ENCODE peak calls at places on chromosomes 7 and 10, in five cellular contexts. E, Z, U, Y and N are unnamed samples.

GRCh38 chr10:51696251-51696650 is 3.1 kb downstream of the CSTF2T start:
- DNase-seq in E (no peak), Z (no peak), U (no peak), Y (no peak), N (no peak)

GRCh38 chr10:50421026-50421719 is 169.9 kb upstream of the ASAH2 start:
- DNase-seq in E (no peak), Z (peak; percentile 72), U (peak; percentile 55), Y (peak; percentile 66), N (no peak)

GRCh38 chr7:120055300-120055699 is 217.7 kb upstream of the KCND2 start:
- DNase-seq in E (no peak), Z (no peak), U (no peak), Y (no peak), N (peak; percentile 13)

GRCh38 chr10:18214692-18215563 is 74.7 kb downstream of the CACNB2 start:
- DNase-seq in E (no peak), Z (no peak), U (peak; percentile 16), Y (peak; percentile 50), N (no peak)

GRCh38 chr7:135166338-135166989 is 4.0 kb downstream of the CYREN start:
- DNase-seq in E (no peak), Z (no peak), U (no peak), Y (no peak), N (no peak)

GRCh38 chr10:3197354-3198003 is 24.9 kb upstream of the PITRM1 start:
- DNase-seq in E (peak; percentile 60), Z (peak; percentile 24), U (peak; percentile 36), Y (peak; percentile 78), N (peak; percentile 74)

GRCh38 chr10:55734112-55734511 is 626.9 kb downstream of the ZWINT start:
- DNase-seq in E (no peak), Z (no peak), U (no peak), Y (no peak), N (no peak)

GRCh38 chr7:20083781-20084180 is 133.4 kb downstream of the MACC1 start:
- DNase-seq in E (no peak), Z (no peak), U (no peak), Y (no peak), N (no peak)

GRCh38 chr7:43470110-43470509 is 112.8 kb upstream of the STK17A start:
- DNase-seq in E (no peak), Z (no peak), U (no peak), Y (no peak), N (no peak)

GRCh38 chr10:133312016-133312768 is 3.5 kb downstream of the ZNF511 start:
- DNase-seq in E (no peak), Z (no peak), U (no peak), Y (no peak), N (no peak)

GRCh38 chr10:20535846-20536245 is 361.3 kb downstream of the NEBL start:
- DNase-seq in E (no peak), Z (no peak), U (no peak), Y (no peak), N (no peak)

GRCh38 chr10:131907679-131908078 is 6.9 kb downstream of the PPP2R2D start:
- DNase-seq in E (no peak), Z (no peak), U (no peak), Y (no peak), N (no peak)

GRCh38 chr10:71421075-71421434 is 24.3 kb downstream of the CDH23 start:
- DNase-seq in E (no peak), Z (no peak), U (no peak), Y (no peak), N (no peak)

GRCh38 chr7:41652265-41652664 is 50.6 kb downstream of the INHBA start:
- DNase-seq in E (no peak), Z (no peak), U (no peak), Y (no peak), N (no peak)

GRCh38 chr10:65571011-65571570 is 1354.7 kb upstream of the LRRTM3 start:
- DNase-seq in E (no peak), Z (no peak), U (peak; percentile 24), Y (no peak), N (peak; percentile 35)

GRCh38 chr10:99523251-99523773 is 9.4 kb upstream of the NKX2-3 start:
- DNase-seq in E (no peak), Z (no peak), U (no peak), Y (no peak), N (no peak)

GRCh38 chr10:6838118-6838517 is 258.0 kb upstream of the PRKCQ start:
- DNase-seq in E (no peak), Z (no peak), U (peak; percentile 1), Y (no peak), N (no peak)

GRCh38 chr10:6386346-6386745 is 183.6 kb downstream of the PFKFB3 start:
- DNase-seq in E (no peak), Z (no peak), U (no peak), Y (no peak), N (no peak)

GRCh38 chr7:15508258-15508657 is 53.6 kb downstream of the AGMO start:
- DNase-seq in E (no peak), Z (no peak), U (no peak), Y (no peak), N (no peak)

GRCh38 chr10:119470920-119471702 is 71.4 kb downstream of the RGS10 start:
- DNase-seq in E (no peak), Z (no peak), U (no peak), Y (no peak), N (no peak)

GRCh38 chr10:10589540-10589939 is 428.1 kb upstream of the CELF2 start:
- DNase-seq in E (no peak), Z (no peak), U (no peak), Y (no peak), N (no peak)

GRCh38 chr7:129832701-129833227 is 120.0 kb downstream of the UBE2H start:
- DNase-seq in E (no peak), Z (no peak), U (no peak), Y (no peak), N (no peak)

GRCh38 chr10:35423505-35424306 is 87.4 kb downstream of the CCNY start:
- DNase-seq in E (no peak), Z (no peak), U (no peak), Y (no peak), N (no peak)

GRCh38 chr10:104819731-104820130 is 178.6 kb downstream of the SORCS3 start:
- DNase-seq in E (no peak), Z (no peak), U (no peak), Y (no peak), N (no peak)

GRCh38 chr7:30726296-30727006 is 25.5 kb upstream of the INMT start:
- DNase-seq in E (no peak), Z (no peak), U (no peak), Y (no peak), N (no peak)

DNA sequence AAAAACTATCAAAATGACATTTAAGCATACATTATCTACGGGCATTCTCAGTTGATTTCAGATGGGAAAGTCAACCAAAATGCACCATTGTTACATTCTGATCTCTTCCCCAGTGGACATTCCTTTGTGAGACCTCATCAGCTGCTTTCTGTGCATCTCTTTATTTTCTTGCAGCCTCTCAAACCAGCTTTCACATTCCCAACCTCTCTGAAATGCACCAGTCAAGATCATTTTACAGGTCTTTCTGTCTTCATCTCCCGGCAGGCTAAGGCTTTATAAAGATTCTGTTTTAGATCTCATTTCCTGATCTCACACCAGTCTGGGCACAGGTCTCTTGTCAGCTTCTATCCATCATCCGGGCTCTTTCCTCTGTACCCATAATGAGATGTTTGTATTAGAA is 44.4 kb upstream of the ARL4A start:
- DNase-seq in E (no peak), Z (no peak), U (no peak), Y (no peak), N (no peak)
- TF ChIP-seq SRF in E (no peak), Z (no peak), U (no peak), Y (no peak), N (no peak)

DNA sequence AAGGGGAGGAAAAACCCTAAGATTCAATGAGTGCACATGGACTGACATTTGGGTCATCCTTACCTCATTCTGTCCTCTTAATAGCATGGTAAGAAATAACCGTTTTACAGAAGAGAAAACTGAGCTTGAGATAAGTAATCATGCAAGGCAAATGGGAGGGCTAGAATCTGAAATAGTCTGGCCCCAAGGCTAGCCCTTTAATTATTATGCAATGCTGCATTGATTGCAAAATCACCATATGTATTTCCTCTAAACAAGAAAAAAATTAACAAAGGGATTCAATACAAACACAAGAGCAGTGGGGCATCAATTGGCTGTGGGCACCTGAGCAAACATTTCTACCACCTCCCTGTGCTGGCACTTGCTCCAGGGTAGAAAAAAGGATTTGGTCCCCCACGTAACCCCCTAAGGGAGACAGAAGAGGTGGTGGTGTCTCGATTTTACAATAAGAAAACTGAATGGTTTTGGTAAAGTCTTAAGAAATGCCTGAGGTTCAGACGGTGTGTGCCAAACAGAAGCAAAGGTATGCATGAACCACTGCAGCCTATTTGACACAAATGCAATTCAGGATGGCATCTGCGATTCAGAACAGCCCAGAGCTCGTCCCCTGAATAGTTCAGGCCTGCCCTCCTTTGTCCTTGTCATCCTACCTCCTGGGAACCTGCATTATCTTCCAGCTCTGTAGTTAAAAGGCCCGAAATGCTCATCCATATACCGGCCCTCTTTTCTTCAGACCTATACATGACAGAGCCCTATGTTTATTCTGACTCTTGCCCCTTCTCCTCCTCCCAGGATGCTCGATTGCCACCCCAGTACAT is 23.6 kb downstream of the PIP4K2A start:
- DNase-seq in E (peak; percentile 51), Z (no peak), U (no peak), Y (no peak), N (no peak)
- H3K27ac ChIP-seq in E (peak overlapping the region; percentile 18), Z (no peak overlapping the region), U (no peak overlapping the region), Y (no peak overlapping the region), N (no peak overlapping the region)

DNA sequence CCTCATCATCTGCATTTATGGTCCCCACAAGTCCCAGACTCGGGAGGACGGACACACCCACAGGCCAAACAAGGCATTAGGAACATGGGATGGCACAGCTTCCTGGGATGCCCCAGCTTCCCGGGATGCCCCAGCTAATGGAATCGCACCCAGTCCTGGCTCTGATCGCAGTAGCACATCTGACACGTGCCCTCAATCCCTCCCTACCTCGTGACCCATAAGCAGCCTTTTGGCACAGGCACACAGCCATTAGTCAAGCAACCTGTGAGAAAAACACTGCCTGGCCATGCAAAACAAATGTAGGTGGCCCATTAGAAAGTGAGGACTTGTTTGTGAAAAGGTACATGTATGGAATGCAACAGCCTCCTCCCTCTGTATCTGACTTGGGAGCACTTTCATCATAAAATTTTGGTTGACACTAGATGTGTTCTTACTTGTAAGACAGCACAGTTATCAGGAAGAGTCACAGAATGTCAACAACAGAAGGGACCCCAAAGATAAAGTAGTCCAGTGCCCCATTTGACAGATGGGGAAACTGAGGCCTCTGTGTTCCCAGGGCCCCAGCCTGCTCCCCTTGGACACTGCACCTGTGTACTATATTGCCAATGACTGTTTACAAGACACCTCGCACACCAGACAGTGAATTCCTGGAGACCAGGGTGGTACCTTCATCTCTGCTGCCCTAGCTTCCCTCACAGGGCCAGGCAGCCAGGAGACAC is 34.4 kb downstream of the DLG5 start:
- DNase-seq in E (no peak), Z (no peak), U (no peak), Y (no peak), N (no peak)
- TF ChIP-seq SRF in E (no peak), Z (no peak), U (no peak), Y (no peak), N (no peak)

DNA sequence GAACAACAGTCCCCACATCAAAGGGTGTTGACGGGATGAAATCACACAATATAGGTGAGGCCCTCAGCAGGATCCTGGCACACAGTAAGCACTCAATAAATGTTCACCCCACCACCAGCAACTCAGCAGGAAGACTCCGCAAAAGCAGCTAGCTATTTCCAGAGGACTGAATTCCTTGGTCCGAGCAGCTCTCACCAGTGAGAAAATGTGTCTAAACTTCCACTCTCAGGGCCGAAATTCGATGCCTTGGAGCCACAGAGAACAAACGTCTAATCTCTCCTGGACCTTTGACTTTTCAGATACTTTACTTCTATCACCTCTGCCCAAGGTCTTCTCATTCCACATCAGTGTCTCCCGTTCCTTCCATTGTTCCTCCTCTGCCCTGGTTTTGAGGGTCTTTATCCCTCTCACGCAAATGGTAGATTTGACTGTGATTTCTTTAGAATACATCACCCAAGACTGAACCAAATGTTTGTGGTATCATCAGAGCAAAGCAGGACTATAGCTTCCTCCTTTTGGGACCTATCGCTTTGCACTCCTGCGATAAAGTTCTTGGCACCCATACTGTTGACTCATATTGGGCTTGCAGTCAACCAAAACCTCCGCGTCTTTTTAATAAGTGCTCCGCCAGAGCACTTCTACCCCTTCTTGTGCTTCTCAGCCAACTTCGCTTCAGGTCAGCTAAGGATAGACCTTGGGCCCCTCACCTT is 903 bp upstream of the NT5C2 start:
- DNase-seq in E (no peak), Z (peak; percentile 44), U (no peak), Y (peak; percentile 49), N (peak; percentile 47)
- H3K27ac ChIP-seq in E (no peak overlapping the region), Z (peak overlapping the region; percentile 21), U (peak overlapping the region; percentile 17), Y (peak overlapping the region; percentile 3), N (peak overlapping the region; percentile 24)